ENCODE peak calls at places on chromosomes 12 and 14, in six cellular contexts. K is natural killer cell; D is germinal center; X is stimulated activated CD4-positive, alpha-beta T cell treated with anti-CD3 and anti-CD28 coated beads, Interleukin-15, amount 100 ng/mL, for 1 hour; F is fibroblast of the aortic adventitia; S is AML-193. O is an unnamed sample.

GRCh38 chr12:117105902-117106301 is 6.7 kb upstream of the TESC start:
- DNase-seq in K (no peak), X (no peak), S (no peak), D (no peak), F (no peak), O (no peak)

GRCh38 chr14:81681466-81681865 is 147.8 kb upstream of the SEL1L start:
- DNase-seq in X (no peak), D (no peak), K (no peak), F (no peak), S (no peak), O (no peak)

GRCh38 chr12:57470286-57470969 is 9.2 kb downstream of the ARHGAP9 start:
- DNase-seq in S (no peak), F (no peak), X (no peak), D (no peak), K (no peak), O (no peak)

GRCh38 chr12:57212701-57213067 is 3.9 kb upstream of the NXPH4 start:
- DNase-seq in X (no peak), F (no peak), K (no peak), S (no peak), D (no peak), O (no peak)

GRCh38 chr12:12734054-12734453 is 16.9 kb downstream of the CDKN1B start:
- DNase-seq in X (no peak), D (no peak), K (no peak), F (peak; percentile 69), S (no peak), O (no peak)

GRCh38 chr12:79678306-79678705 is 12.5 kb downstream of the PAWR start:
- DNase-seq in D (no peak), K (no peak), S (no peak), F (no peak), X (no peak), O (no peak)

GRCh38 chr14:51028851-51029754 is 65.8 kb downstream of the TRIM9 start:
- DNase-seq in D (no peak), X (no peak), S (no peak), K (no peak), F (no peak), O (no peak)

GRCh38 chr14:67856806-67857205 is 37.2 kb downstream of the RAD51B start:
- DNase-seq in K (no peak), S (no peak), X (no peak), D (no peak), F (peak; percentile 4), O (no peak)

GRCh38 chr12:124861492-124861891 is 2.2 kb downstream of the SCARB1 start:
- DNase-seq in D (no peak), S (no peak), K (no peak), X (no peak), F (peak; percentile 70), O (no peak)

GRCh38 chr14:32998433-32998832 is 59.8 kb downstream of the NPAS3 start:
- DNase-seq in D (no peak), K (no peak), S (no peak), F (peak; percentile 35), X (no peak), O (peak; percentile 3)

GRCh38 chr14:22887990-22888378 is 5.0 kb downstream of the REM2 start:
- DNase-seq in S (no peak), F (no peak), D (peak; percentile 72), K (no peak), X (no peak), O (no peak)

GRCh38 chr12:4118017-4118510 is 155.5 kb upstream of the CCND2 start:
- DNase-seq in S (peak; percentile 66), D (peak; percentile 52), X (no peak), K (no peak), F (peak; percentile 22), O (no peak)

GRCh38 chr14:105930572-105930971 is 404.2 kb downstream of the TMEM121 start:
- DNase-seq in K (no peak), S (no peak), X (no peak), F (no peak), D (no peak), O (no peak)

GRCh38 chr12:102095677-102096263 is 24.1 kb downstream of the NUP37 start:
- DNase-seq in X (no peak), D (no peak), F (peak; percentile 57), K (no peak), S (peak; percentile 44), O (peak; percentile 71)

GRCh38 chr14:23086565-23086964 is 8.4 kb downstream of the ACIN1 start:
- DNase-seq in K (no peak), X (no peak), D (no peak), F (no peak), S (no peak), O (no peak)

GRCh38 chr12:42308390-42308789 is 17.5 kb downstream of the ZCRB1 start:
- DNase-seq in F (no peak), X (no peak), K (no peak), S (no peak), D (no peak), O (no peak)

GRCh38 chr12:6326316-6326959 is 15.4 kb downstream of the TNFRSF1A start:
- DNase-seq in K (no peak), S (peak; percentile 28), D (no peak), F (peak; percentile 68), X (no peak), O (no peak)

GRCh38 chr14:68253878-68254528 is 434.4 kb downstream of the RAD51B start:
- DNase-seq in F (no peak), S (no peak), X (no peak), D (no peak), K (no peak), O (no peak)

GRCh38 chr14:98571104-98571503 is 700.9 kb downstream of the BCL11B start:
- DNase-seq in K (no peak), D (no peak), S (no peak), X (no peak), F (no peak), O (no peak)

GRCh38 chr12:22312336-22312735 is 22.2 kb downstream of the ST8SIA1 start:
- DNase-seq in D (no peak), K (no peak), F (peak; percentile 45), S (no peak), X (no peak), O (no peak)

GRCh38 chr14:52044791-52045522 is 23.9 kb downstream of the NID2 start:
- DNase-seq in X (no peak), K (no peak), F (peak; percentile 94), D (no peak), S (no peak), O (peak; percentile 51)

GRCh38 chr12:89706551-89707348 is 1.9 kb downstream of the ATP2B1 start:
- DNase-seq in F (no peak), D (no peak), S (no peak), X (no peak), K (no peak), O (peak; percentile 40)